ENCODE peak calls at places on chromosome 9, in six cellular contexts. One of them, this sample, is unnamed.

GRCh38 chr9:18138676-18139075 is 335.3 kb upstream of the ADAMTSL1 start:
- DNase-seq in cardiac fibroblast: no peak
- DNase-seq in GM20000: no peak
- DNase-seq in ACHN: no peak
- DNase-seq in amygdala: no peak
- DNase-seq in NCI-H345: no peak
- DNase-seq in this sample: no peak

GRCh38 chr9:118809160-118809625 is 560.0 kb downstream of the BRINP1 start:
- DNase-seq in NCI-H345: no peak
- DNase-seq in ACHN: no peak
- DNase-seq in cardiac fibroblast: no peak
- DNase-seq in GM20000: no peak
- DNase-seq in amygdala: no peak
- DNase-seq in this sample: no peak

GRCh38 chr9:114806571-114806970 is 732 bp upstream of the TNFSF15 start:
- DNase-seq in cardiac fibroblast: no peak
- DNase-seq in NCI-H345: no peak
- DNase-seq in amygdala: no peak
- DNase-seq in GM20000: no peak
- DNase-seq in ACHN: no peak
- DNase-seq in this sample: no peak

GRCh38 chr9:6759114-6759977 is 1.6 kb downstream of the KDM4C start:
- DNase-seq in NCI-H345: no peak
- DNase-seq in ACHN: peak
- DNase-seq in GM20000: peak
- DNase-seq in cardiac fibroblast: peak
- DNase-seq in amygdala: no peak
- DNase-seq in this sample: peak

GRCh38 chr9:24625097-24625496 is 79.4 kb upstream of the IZUMO3 start:
- DNase-seq in NCI-H345: no peak
- DNase-seq in ACHN: no peak
- DNase-seq in GM20000: no peak
- DNase-seq in cardiac fibroblast: no peak
- DNase-seq in amygdala: no peak
- DNase-seq in this sample: no peak

GRCh38 chr9:127154003-127154389 is 31.6 kb upstream of the ANGPTL2 start:
- DNase-seq in NCI-H345: no peak
- DNase-seq in ACHN: no peak
- DNase-seq in amygdala: no peak
- DNase-seq in cardiac fibroblast: no peak
- DNase-seq in GM20000: no peak
- DNase-seq in this sample: no peak

GRCh38 chr9:123999668-124000067 is 11.9 kb upstream of the LHX2 start:
- DNase-seq in amygdala: no peak
- DNase-seq in cardiac fibroblast: no peak
- DNase-seq in ACHN: no peak
- DNase-seq in GM20000: peak
- DNase-seq in NCI-H345: no peak
- DNase-seq in this sample: no peak

GRCh38 chr9:35415769-35416427 is 74.0 kb upstream of the RUSC2 start:
- DNase-seq in amygdala: no peak
- DNase-seq in NCI-H345: no peak
- DNase-seq in ACHN: no peak
- DNase-seq in GM20000: no peak
- DNase-seq in cardiac fibroblast: no peak
- DNase-seq in this sample: no peak

GRCh38 chr9:111056554-111056953 is 18.3 kb upstream of the LPAR1 start:
- DNase-seq in GM20000: no peak
- DNase-seq in cardiac fibroblast: peak
- DNase-seq in amygdala: no peak
- DNase-seq in ACHN: no peak
- DNase-seq in NCI-H345: no peak
- DNase-seq in this sample: no peak

GRCh38 chr9:18857769-18858168 is 175.2 kb downstream of the SAXO1 start:
- DNase-seq in amygdala: no peak
- DNase-seq in cardiac fibroblast: peak
- DNase-seq in NCI-H345: no peak
- DNase-seq in GM20000: no peak
- DNase-seq in ACHN: no peak
- DNase-seq in this sample: no peak

GRCh38 chr9:107888773-107889227 is 399.2 kb upstream of the KLF4 start:
- DNase-seq in NCI-H345: no peak
- DNase-seq in cardiac fibroblast: peak
- DNase-seq in ACHN: no peak
- DNase-seq in GM20000: no peak
- DNase-seq in amygdala: no peak
- DNase-seq in this sample: no peak

GRCh38 chr9:76374702-76375543 is 19.3 kb downstream of the RFK start:
- DNase-seq in cardiac fibroblast: peak
- DNase-seq in ACHN: peak
- DNase-seq in NCI-H345: peak
- DNase-seq in GM20000: no peak
- DNase-seq in amygdala: no peak
- DNase-seq in this sample: no peak

GRCh38 chr9:134029248-134030226 is 4.3 kb downstream of the BRD3OS start:
- DNase-seq in cardiac fibroblast: no peak
- DNase-seq in amygdala: no peak
- DNase-seq in NCI-H345: no peak
- DNase-seq in GM20000: no peak
- DNase-seq in ACHN: no peak
- DNase-seq in this sample: no peak

GRCh38 chr9:35226685-35227084 is 64.9 kb downstream of the UNC13B start:
- DNase-seq in cardiac fibroblast: no peak
- DNase-seq in ACHN: no peak
- DNase-seq in NCI-H345: no peak
- DNase-seq in GM20000: no peak
- DNase-seq in amygdala: no peak
- DNase-seq in this sample: no peak

GRCh38 chr9:99054581-99054980 is 50.3 kb upstream of the TGFBR1 start:
- DNase-seq in ACHN: no peak
- DNase-seq in GM20000: no peak
- DNase-seq in amygdala: no peak
- DNase-seq in cardiac fibroblast: no peak
- DNase-seq in NCI-H345: no peak
- DNase-seq in this sample: no peak

GRCh38 chr9:114619205-114619758 is 8.2 kb downstream of the TMEM268 start:
- DNase-seq in NCI-H345: no peak
- DNase-seq in GM20000: peak
- DNase-seq in amygdala: no peak
- DNase-seq in ACHN: no peak
- DNase-seq in cardiac fibroblast: no peak
- DNase-seq in this sample: no peak

GRCh38 chr9:10387282-10387681 is 225.5 kb downstream of the PTPRD start:
- DNase-seq in ACHN: no peak
- DNase-seq in amygdala: no peak
- DNase-seq in cardiac fibroblast: no peak
- DNase-seq in NCI-H345: no peak
- DNase-seq in GM20000: no peak
- DNase-seq in this sample: no peak